ENCODE peak calls at places on chromosomes 16 and 17, in four cellular contexts. One of them, this sample, is unnamed.

GRCh38 chr17:70936724-70937123 is 767.4 kb downstream of the KCNJ2 start:
- DNase-seq in Calu3: no peak
- DNase-seq in HS-5: no peak
- DNase-seq in HCT116: no peak
- DNase-seq in this sample: no peak

GRCh38 chr16:2819179-2819938 is 2.3 kb downstream of the PRSS21 start:
- DNase-seq in HS-5: no peak
- DNase-seq in Calu3: no peak
- DNase-seq in HCT116: no peak
- DNase-seq in this sample: no peak

GRCh38 chr16:85986931-85987749 is 88.2 kb downstream of the IRF8 start:
- DNase-seq in HCT116: no peak
- DNase-seq in Calu3: peak
- DNase-seq in HS-5: no peak
- DNase-seq in this sample: peak

GRCh38 chr16:11673091-11674000 is 5.1 kb downstream of the SNN start:
- DNase-seq in Calu3: no peak
- DNase-seq in HCT116: no peak
- DNase-seq in HS-5: no peak
- DNase-seq in this sample: no peak

GRCh38 chr17:34299017-34299416 is 13.5 kb downstream of the CCL11 start:
- DNase-seq in HCT116: no peak
- DNase-seq in HS-5: no peak
- DNase-seq in Calu3: no peak
- DNase-seq in this sample: no peak

GRCh38 chr17:40879026-40879425 is 6.0 kb downstream of the KRT20 start:
- DNase-seq in HCT116: no peak
- DNase-seq in HS-5: no peak
- DNase-seq in Calu3: no peak
- DNase-seq in this sample: no peak

GRCh38 chr17:77496831-77497577 is 356.2 kb downstream of the SEC14L1 start:
- DNase-seq in HCT116: no peak
- DNase-seq in HS-5: no peak
- DNase-seq in Calu3: no peak
- DNase-seq in this sample: no peak

GRCh38 chr17:49687878-49688491 is 10.1 kb upstream of the SPOP start:
- DNase-seq in Calu3: no peak
- DNase-seq in HCT116: no peak
- DNase-seq in HS-5: no peak
- DNase-seq in this sample: no peak

GRCh38 chr16:70577256-70577698 is 53.7 kb downstream of the SF3B3 start:
- DNase-seq in Calu3: peak
- DNase-seq in HCT116: peak
- DNase-seq in HS-5: peak
- DNase-seq in this sample: no peak

This sample was measured in GM10248.